ENCODE peak calls at places on chromosomes 2 and 18, in ten cellular contexts. V, D, L, A, K, S, Y, O, E and J are unnamed samples.

GRCh38 chr2:121210691-121211090 is 74.3 kb downstream of the TFCP2L1 start:
- DNase-seq in V (no peak), D (peak), L (no peak), A (peak), K (no peak), S (no peak), Y (no peak), O (no peak), E (peak), J (no peak)

GRCh38 chr2:14425869-14426268 is 206.6 kb upstream of the LRATD1 start:
- DNase-seq in V (no peak), D (no peak), L (no peak), A (no peak), K (no peak), S (no peak), Y (no peak), O (no peak), E (no peak), J (no peak)

GRCh38 chr18:2173464-2173863 is 397.8 kb downstream of the METTL4 start:
- DNase-seq in V (no peak), D (no peak), L (no peak), A (peak), K (no peak), S (no peak), Y (no peak), O (peak), E (peak), J (no peak)

GRCh38 chr2:85605406-85606115 is 3.1 kb upstream of the TMEM150A start:
- DNase-seq in V (no peak), D (no peak), L (no peak), A (no peak), K (peak), S (no peak), Y (no peak), O (no peak), E (peak), J (no peak)

GRCh38 chr2:70247364-70248144 is 874 bp downstream of the TIA1 start:
- DNase-seq in V (no peak), D (peak), L (no peak), A (no peak), K (peak), S (no peak), Y (no peak), O (no peak), E (peak), J (no peak)

GRCh38 chr2:213229814-213230213 is 54.5 kb upstream of the SPAG16 start:
- DNase-seq in V (no peak), D (no peak), L (peak), A (no peak), K (no peak), S (no peak), Y (no peak), O (no peak), E (no peak), J (no peak)

GRCh38 chr2:85327757-85328617 is at the start of gene TGOLN2:
- DNase-seq in V (peak), D (peak), L (peak), A (peak), K (peak), S (peak), Y (peak), O (peak), E (peak), J (peak)

GRCh38 chr18:72456802-72457201 is 87.3 kb downstream of the CBLN2 start:
- DNase-seq in V (no peak), D (no peak), L (no peak), A (no peak), K (no peak), S (no peak), Y (no peak), O (no peak), E (peak), J (no peak)

GRCh38 chr2:219078126-219078525 is 17.4 kb upstream of the IHH start:
- DNase-seq in V (no peak), D (no peak), L (no peak), A (no peak), K (no peak), S (no peak), Y (no peak), O (no peak), E (no peak), J (no peak)

GRCh38 chr2:172339431-172340010 is 87.9 kb upstream of the ITGA6 start:
- DNase-seq in V (no peak), D (peak), L (no peak), A (no peak), K (peak), S (no peak), Y (no peak), O (no peak), E (peak), J (no peak)

GRCh38 chr2:37267685-37268084 is 36.2 kb downstream of the NDUFAF7 start:
- DNase-seq in V (no peak), D (no peak), L (no peak), A (no peak), K (no peak), S (no peak), Y (no peak), O (no peak), E (no peak), J (no peak)

GRCh38 chr18:34875150-34875549 is 165.1 kb downstream of the DTNA start:
- DNase-seq in V (no peak), D (no peak), L (no peak), A (no peak), K (no peak), S (no peak), Y (no peak), O (no peak), E (no peak), J (no peak)

GRCh38 chr2:3637311-3637675 is 20.7 kb upstream of the ALLC start:
- DNase-seq in V (no peak), D (no peak), L (no peak), A (no peak), K (no peak), S (no peak), Y (no peak), O (no peak), E (no peak), J (no peak)

GRCh38 chr18:3457261-3457724 is 7.3 kb downstream of the TGIF1 start:
- DNase-seq in V (no peak), D (no peak), L (no peak), A (no peak), K (no peak), S (no peak), Y (no peak), O (no peak), E (no peak), J (no peak)

GRCh38 chr18:21900594-21901352 is 160.2 kb downstream of the MIB1 start:
- DNase-seq in V (no peak), D (no peak), L (no peak), A (no peak), K (no peak), S (no peak), Y (no peak), O (no peak), E (no peak), J (no peak)

GRCh38 chr2:17620841-17621240 is 80.3 kb downstream of the VSNL1 start:
- DNase-seq in V (no peak), D (peak), L (no peak), A (no peak), K (no peak), S (no peak), Y (no peak), O (no peak), E (peak), J (no peak)

GRCh38 chr2:106160786-106161261 is 33.3 kb downstream of the UXS1 start:
- DNase-seq in V (no peak), D (no peak), L (no peak), A (no peak), K (no peak), S (no peak), Y (no peak), O (no peak), E (peak), J (no peak)

GRCh38 chr2:128262315-128263253 is 56.1 kb downstream of the HS6ST1 start:
- DNase-seq in V (no peak), D (no peak), L (no peak), A (no peak), K (no peak), S (no peak), Y (no peak), O (no peak), E (no peak), J (no peak)

GRCh38 chr18:76354348-76354747 is 140.7 kb downstream of the ZNF516 start:
- DNase-seq in V (no peak), D (no peak), L (no peak), A (no peak), K (no peak), S (no peak), Y (no peak), O (no peak), E (peak), J (no peak)

GRCh38 chr2:153873062-153874048 is 1.6 kb downstream of the GALNT13 start:
- DNase-seq in V (peak), D (no peak), L (no peak), A (no peak), K (no peak), S (no peak), Y (no peak), O (peak), E (no peak), J (peak)

GRCh38 chr2:46323671-46324207 is 26.5 kb downstream of the EPAS1 start:
- DNase-seq in V (no peak), D (no peak), L (no peak), A (no peak), K (no peak), S (no peak), Y (no peak), O (no peak), E (no peak), J (no peak)